ENCODE peak calls at places on chromosome 4, in seven cellular contexts. One of them, this sample, is unnamed.

GRCh38 chr4:26464420-26465095 is 25.7 kb downstream of the CCKAR start:
- DNase-seq in aorta: no peak
- DNase-seq in testis: no peak
- DNase-seq in pancreas: no peak
- DNase-seq in heart right ventricle: no peak
- DNase-seq in hypothalamus: no peak
- DNase-seq in GM13977: no peak
- DNase-seq in this sample: no peak

GRCh38 chr4:37595875-37596402 is 90.2 kb downstream of the RELL1 start:
- DNase-seq in aorta: no peak
- DNase-seq in GM13977: no peak
- DNase-seq in heart right ventricle: no peak
- DNase-seq in pancreas: no peak
- DNase-seq in testis: no peak
- DNase-seq in hypothalamus: no peak
- DNase-seq in this sample: no peak

GRCh38 chr4:15294202-15294601 is 133.6 kb upstream of the C1QTNF7 start:
- DNase-seq in testis: no peak
- DNase-seq in heart right ventricle: no peak
- DNase-seq in pancreas: no peak
- DNase-seq in aorta: no peak
- DNase-seq in hypothalamus: no peak
- DNase-seq in GM13977: no peak
- DNase-seq in this sample: no peak

GRCh38 chr4:38150021-38150671 is 189.9 kb downstream of the PTTG2 start:
- DNase-seq in heart right ventricle: no peak
- DNase-seq in aorta: no peak
- DNase-seq in testis: no peak
- DNase-seq in GM13977: no peak
- DNase-seq in hypothalamus: no peak
- DNase-seq in pancreas: no peak
- DNase-seq in this sample: no peak

GRCh38 chr4:185921583-185922555 is 109.9 kb upstream of the SORBS2 start:
- DNase-seq in hypothalamus: no peak
- DNase-seq in GM13977: no peak
- DNase-seq in heart right ventricle: no peak
- DNase-seq in pancreas: no peak
- DNase-seq in testis: no peak
- DNase-seq in aorta: no peak
- DNase-seq in this sample: peak

GRCh38 chr4:182143822-182144620 is 99.2 kb upstream of the TENM3 start:
- DNase-seq in GM13977: peak
- DNase-seq in heart right ventricle: no peak
- DNase-seq in hypothalamus: no peak
- DNase-seq in testis: peak
- DNase-seq in aorta: no peak
- DNase-seq in pancreas: no peak
- DNase-seq in this sample: peak

GRCh38 chr4:8540072-8540471 is 40.1 kb upstream of the GPR78 start:
- DNase-seq in pancreas: no peak
- DNase-seq in hypothalamus: peak
- DNase-seq in aorta: no peak
- DNase-seq in GM13977: no peak
- DNase-seq in heart right ventricle: no peak
- DNase-seq in testis: no peak
- DNase-seq in this sample: no peak

GRCh38 chr4:84582988-84583870 is at the start of gene CDS1:
- DNase-seq in aorta: peak
- DNase-seq in hypothalamus: peak
- DNase-seq in testis: peak
- DNase-seq in GM13977: peak
- DNase-seq in heart right ventricle: peak
- DNase-seq in pancreas: peak
- DNase-seq in this sample: no peak

GRCh38 chr4:158157412-158157811 is 15.4 kb downstream of the GASK1B start:
- DNase-seq in testis: no peak
- DNase-seq in hypothalamus: no peak
- DNase-seq in pancreas: no peak
- DNase-seq in aorta: no peak
- DNase-seq in heart right ventricle: no peak
- DNase-seq in GM13977: no peak
- DNase-seq in this sample: no peak

GRCh38 chr4:76214269-76214628 is 625 bp upstream of the SCARB2 start:
- DNase-seq in GM13977: no peak
- DNase-seq in aorta: no peak
- DNase-seq in heart right ventricle: no peak
- DNase-seq in hypothalamus: no peak
- DNase-seq in pancreas: no peak
- DNase-seq in testis: no peak
- DNase-seq in this sample: no peak

GRCh38 chr4:128782875-128783614 is 26.5 kb upstream of the JADE1 start:
- DNase-seq in pancreas: no peak
- DNase-seq in GM13977: no peak
- DNase-seq in hypothalamus: no peak
- DNase-seq in heart right ventricle: no peak
- DNase-seq in aorta: peak
- DNase-seq in testis: no peak
- DNase-seq in this sample: peak

GRCh38 chr4:150297861-150298474 is 219.7 kb downstream of the DCLK2 start:
- DNase-seq in heart right ventricle: no peak
- DNase-seq in hypothalamus: no peak
- DNase-seq in GM13977: no peak
- DNase-seq in aorta: no peak
- DNase-seq in testis: peak
- DNase-seq in pancreas: no peak
- DNase-seq in this sample: no peak

GRCh38 chr4:156298230-156298629 is 344.6 kb upstream of the CTSO start:
- DNase-seq in heart right ventricle: no peak
- DNase-seq in hypothalamus: peak
- DNase-seq in aorta: no peak
- DNase-seq in testis: no peak
- DNase-seq in pancreas: no peak
- DNase-seq in GM13977: no peak
- DNase-seq in this sample: peak

GRCh38 chr4:169100656-169101055 is 90.6 kb upstream of the CBR4 start:
- DNase-seq in GM13977: no peak
- DNase-seq in testis: no peak
- DNase-seq in aorta: no peak
- DNase-seq in pancreas: no peak
- DNase-seq in heart right ventricle: no peak
- DNase-seq in hypothalamus: no peak
- DNase-seq in this sample: no peak

GRCh38 chr4:56744030-56744429 is 62.9 kb upstream of the HOPX start:
- DNase-seq in heart right ventricle: no peak
- DNase-seq in aorta: no peak
- DNase-seq in testis: no peak
- DNase-seq in hypothalamus: no peak
- DNase-seq in pancreas: no peak
- DNase-seq in GM13977: no peak
- DNase-seq in this sample: no peak

This sample was measured in NCI-H226.